ENCODE peak calls at places on chromosomes 1 and 21, in ten cellular contexts. E is RWPE1, U is HTR-8/SVneo, Z is ovary, Q is Caki2, N is ELR, X is glutamatergic neuron, M is DMS153, F is brain microvascular endothelial cell, A is occipital lobe. H is an unnamed sample.

GRCh38 chr1:76640092-76640491 is 227.2 kb upstream of the ST6GALNAC5 start:
- DNase-seq in E (no peak), U (no peak), Z (no peak), Q (no peak), N (peak; percentile 49), X (no peak), M (no peak), F (no peak), A (no peak), H (no peak)

GRCh38 chr21:32248616-32249550 is 30.0 kb downstream of the MIS18A start:
- DNase-seq in E (no peak), U (no peak), Z (no peak), Q (no peak), N (no peak), X (no peak), M (peak; percentile 25), F (no peak), A (no peak), H (no peak)

GRCh38 chr1:180040034-180040433 is 85.4 kb downstream of the CEP350 start:
- DNase-seq in E (peak; percentile 12), U (peak; percentile 36), Z (no peak), Q (peak; percentile 17), N (peak; percentile 92), X (no peak), M (no peak), F (peak; percentile 14), A (no peak), H (no peak)

GRCh38 chr21:45826733-45827692 is 154.6 kb upstream of the COL6A1 start:
- DNase-seq in E (no peak), U (no peak), Z (no peak), Q (no peak), N (no peak), X (no peak), M (no peak), F (no peak), A (no peak), H (no peak)

GRCh38 chr1:24362982-24363614 is 43.9 kb downstream of the GRHL3 start:
- DNase-seq in E (peak; percentile 81), U (peak; percentile 33), Z (no peak), Q (peak; percentile 47), N (peak; percentile 79), X (no peak), M (no peak), F (peak; percentile 89), A (no peak), H (peak; percentile 86)

GRCh38 chr21:44702111-44702972 is 5.4 kb downstream of the KRTAP10-12 start:
- DNase-seq in E (no peak), U (no peak), Z (no peak), Q (no peak), N (no peak), X (no peak), M (no peak), F (no peak), A (no peak), H (no peak)

GRCh38 chr1:71785470-71785869 is 496.9 kb downstream of the NEGR1 start:
- DNase-seq in E (no peak), U (no peak), Z (no peak), Q (no peak), N (no peak), X (no peak), M (no peak), F (no peak), A (no peak), H (no peak)

GRCh38 chr1:109751531-109752260 is 10.9 kb upstream of the GSTM3 start:
- DNase-seq in E (no peak), U (no peak), Z (no peak), Q (no peak), N (no peak), X (no peak), M (no peak), F (no peak), A (no peak), H (no peak)

GRCh38 chr1:65153635-65154034 is 5.6 kb downstream of the AK4 start:
- DNase-seq in E (no peak), U (no peak), Z (no peak), Q (no peak), N (no peak), X (no peak), M (no peak), F (no peak), A (no peak), H (no peak)

GRCh38 chr1:117595993-117596720 is 9.7 kb upstream of the TENT5C start:
- DNase-seq in E (no peak), U (no peak), Z (no peak), Q (no peak), N (no peak), X (no peak), M (no peak), F (no peak), A (no peak), H (no peak)

GRCh38 chr1:202631076-202631923 is 79.0 kb downstream of the SYT2 start:
- DNase-seq in E (no peak), U (no peak), Z (no peak), Q (no peak), N (no peak), X (no peak), M (no peak), F (no peak), A (no peak), H (no peak)

GRCh38 chr1:153432874-153433681 is 16.8 kb downstream of the S100A7A start:
- DNase-seq in E (no peak), U (no peak), Z (no peak), Q (no peak), N (no peak), X (no peak), M (no peak), F (no peak), A (no peak), H (no peak)

GRCh38 chr1:193471981-193472380 is 285.6 kb upstream of the B3GALT2 start:
- DNase-seq in E (no peak), U (no peak), Z (no peak), Q (no peak), N (peak; percentile 7), X (no peak), M (no peak), F (peak; percentile 40), A (no peak), H (no peak)

GRCh38 chr1:231699769-231700168 is 73.2 kb downstream of the DISC1 start:
- DNase-seq in E (no peak), U (no peak), Z (no peak), Q (no peak), N (no peak), X (no peak), M (no peak), F (peak; percentile 16), A (no peak), H (no peak)

GRCh38 chr1:2416403-2416802 is 4.0 kb upstream of the PEX10 start:
- DNase-seq in E (no peak), U (no peak), Z (no peak), Q (no peak), N (no peak), X (no peak), M (peak; percentile 42), F (no peak), A (no peak), H (no peak)

GRCh38 chr1:240663160-240663879 is 51.4 kb upstream of the GREM2 start:
- DNase-seq in E (peak; percentile 26), U (no peak), Z (no peak), Q (no peak), N (peak; percentile 73), X (no peak), M (no peak), F (peak; percentile 28), A (no peak), H (no peak)

GRCh38 chr1:173241528-173242347 is 34.6 kb upstream of the TNFSF4 start:
- DNase-seq in E (no peak), U (no peak), Z (no peak), Q (no peak), N (no peak), X (no peak), M (no peak), F (no peak), A (no peak), H (no peak)

GRCh38 chr1:159473335-159473734 is 33.8 kb downstream of the OR10J1 start:
- DNase-seq in E (no peak), U (no peak), Z (no peak), Q (no peak), N (no peak), X (no peak), M (no peak), F (no peak), A (no peak), H (no peak)

GRCh38 chr1:114153621-114154145 is at the start of gene SYT6:
- DNase-seq in E (no peak), U (no peak), Z (no peak), Q (no peak), N (no peak), X (peak; percentile 55), M (no peak), F (no peak), A (no peak), H (no peak)

GRCh38 chr1:15701784-15702183 is 17.7 kb downstream of the PLEKHM2 start:
- DNase-seq in E (no peak), U (no peak), Z (no peak), Q (no peak), N (no peak), X (no peak), M (no peak), F (no peak), A (no peak), H (no peak)

GRCh38 chr1:231286603-231287002 is 45.6 kb downstream of the GNPAT start:
- DNase-seq in E (no peak), U (no peak), Z (no peak), Q (no peak), N (no peak), X (no peak), M (no peak), F (no peak), A (no peak), H (no peak)

GRCh38 chr21:45405819-45406762 is 1.1 kb downstream of the COL18A1 start:
- DNase-seq in E (peak; percentile 33), U (peak; percentile 35), Z (no peak), Q (peak; percentile 77), N (peak; percentile 53), X (no peak), M (no peak), F (no peak), A (no peak), H (peak; percentile 70)

GRCh38 chr1:55071477-55071876 is 32.1 kb downstream of the PCSK9 start:
- DNase-seq in E (peak; percentile 49), U (peak; percentile 50), Z (no peak), Q (peak; percentile 44), N (peak; percentile 62), X (no peak), M (no peak), F (peak; percentile 67), A (no peak), H (no peak)

H was measured in kidney epithelial cell.